ENCODE peak calls at places on chromosomes 3 and 15, in seven cellular contexts. R is A549, B is SK-N-SH, H is HCT116, Y is K562, E is HepG2, U is GM12878. S is an unnamed sample.

GRCh38 chr3:114108137-114108536 is 51.6 kb downstream of the QTRT2 start:
- DNase-seq in R (no peak), B (no peak), H (no peak), Y (no peak), E (no peak), U (no peak), S (no peak)

GRCh38 chr15:67064607-67065530 is 533 bp upstream of the SMAD3 start:
- DNase-seq in R (peak; percentile 79), B (no peak), H (no peak), Y (peak; percentile 95), E (peak; percentile 67), U (no peak), S (peak; percentile 81)

GRCh38 chr3:9970020-9970652 is 16.5 kb downstream of the EMC3 start:
- DNase-seq in R (peak; percentile 55), B (no peak), H (no peak), Y (no peak), E (no peak), U (no peak), S (no peak)

GRCh38 chr15:88512606-88513005 is 33.9 kb downstream of the DET1 start:
- DNase-seq in R (no peak), B (no peak), H (no peak), Y (no peak), E (no peak), U (no peak), S (no peak)

GRCh38 chr3:102354818-102355515 is 79.8 kb upstream of the ZPLD1 start:
- DNase-seq in R (peak; percentile 47), B (no peak), H (peak; percentile 12), Y (no peak), E (no peak), U (no peak), S (no peak)

GRCh38 chr15:29452881-29453731 is 183.5 kb upstream of the NSMCE3 start:
- DNase-seq in R (no peak), B (no peak), H (peak; percentile 29), Y (no peak), E (no peak), U (no peak), S (peak; percentile 25)

GRCh38 chr15:91124155-91124554 is 24.1 kb downstream of the SV2B start:
- DNase-seq in R (no peak), B (no peak), H (no peak), Y (no peak), E (no peak), U (no peak), S (peak; percentile 48)

GRCh38 chr3:167057586-167057985 is 322.5 kb downstream of the ZBBX start:
- DNase-seq in R (no peak), B (no peak), H (no peak), Y (no peak), E (no peak), U (no peak), S (no peak)

GRCh38 chr3:133930341-133930933 is 34.8 kb upstream of the RAB6B start:
- DNase-seq in R (peak; percentile 58), B (peak; percentile 67), H (peak; percentile 41), Y (peak; percentile 30), E (peak; percentile 25), U (no peak), S (peak; percentile 82)

GRCh38 chr3:43638594-43639447 is 17.0 kb upstream of the ANO10 start:
- DNase-seq in R (peak; percentile 54), B (no peak), H (peak; percentile 58), Y (peak; percentile 68), E (no peak), U (no peak), S (peak; percentile 56)

GRCh38 chr3:107987036-107987557 is 103.7 kb downstream of the CD47 start:
- DNase-seq in R (peak; percentile 83), B (peak; percentile 59), H (peak; percentile 24), Y (no peak), E (peak; percentile 46), U (no peak), S (no peak)

GRCh38 chr3:98557324-98558010 is 25.7 kb downstream of the GPR15 start:
- DNase-seq in R (no peak), B (no peak), H (no peak), Y (no peak), E (no peak), U (peak; percentile 89), S (no peak)

GRCh38 chr15:98518823-98519561 is 129.3 kb upstream of the IGF1R start:
- DNase-seq in R (peak; percentile 85), B (peak; percentile 79), H (peak; percentile 54), Y (peak; percentile 75), E (peak; percentile 67), U (no peak), S (peak; percentile 94)

GRCh38 chr3:111669926-111670630 is 74.9 kb upstream of the ZBED2 start:
- DNase-seq in R (no peak), B (no peak), H (no peak), Y (no peak), E (no peak), U (no peak), S (no peak)

GRCh38 chr15:42608110-42608531 is 32.7 kb downstream of the STARD9 start:
- DNase-seq in R (no peak), B (no peak), H (no peak), Y (no peak), E (no peak), U (peak; percentile 71), S (no peak)

DNA sequence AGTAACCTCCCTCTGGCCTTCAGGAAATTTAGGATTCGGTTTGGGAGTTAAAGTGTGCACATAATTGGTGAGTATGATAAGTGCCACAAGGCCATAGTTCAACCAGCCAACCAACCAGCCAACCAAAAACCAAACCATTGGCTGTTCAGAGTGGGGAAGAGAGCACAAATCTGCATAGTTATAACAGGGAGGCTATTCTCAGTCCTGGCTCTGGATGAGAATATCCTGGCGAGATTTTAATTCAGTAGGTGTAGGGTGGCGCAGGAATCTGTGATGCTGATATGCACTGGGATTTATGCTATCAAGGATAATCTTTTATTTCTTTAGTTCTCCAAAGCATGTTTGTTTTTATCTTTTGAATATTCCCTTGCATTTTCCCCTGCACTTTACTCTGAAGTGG is 49.1 kb downstream of the AKAP13 start:
- DNase-seq in R (no peak), B (no peak), H (no peak), Y (no peak), E (no peak), U (no peak), S (no peak)
- TF ChIP-seq REST in R (no peak), B (no peak), H (no peak), Y (no peak), E (no peak), U (no peak), S (no peak)

DNA sequence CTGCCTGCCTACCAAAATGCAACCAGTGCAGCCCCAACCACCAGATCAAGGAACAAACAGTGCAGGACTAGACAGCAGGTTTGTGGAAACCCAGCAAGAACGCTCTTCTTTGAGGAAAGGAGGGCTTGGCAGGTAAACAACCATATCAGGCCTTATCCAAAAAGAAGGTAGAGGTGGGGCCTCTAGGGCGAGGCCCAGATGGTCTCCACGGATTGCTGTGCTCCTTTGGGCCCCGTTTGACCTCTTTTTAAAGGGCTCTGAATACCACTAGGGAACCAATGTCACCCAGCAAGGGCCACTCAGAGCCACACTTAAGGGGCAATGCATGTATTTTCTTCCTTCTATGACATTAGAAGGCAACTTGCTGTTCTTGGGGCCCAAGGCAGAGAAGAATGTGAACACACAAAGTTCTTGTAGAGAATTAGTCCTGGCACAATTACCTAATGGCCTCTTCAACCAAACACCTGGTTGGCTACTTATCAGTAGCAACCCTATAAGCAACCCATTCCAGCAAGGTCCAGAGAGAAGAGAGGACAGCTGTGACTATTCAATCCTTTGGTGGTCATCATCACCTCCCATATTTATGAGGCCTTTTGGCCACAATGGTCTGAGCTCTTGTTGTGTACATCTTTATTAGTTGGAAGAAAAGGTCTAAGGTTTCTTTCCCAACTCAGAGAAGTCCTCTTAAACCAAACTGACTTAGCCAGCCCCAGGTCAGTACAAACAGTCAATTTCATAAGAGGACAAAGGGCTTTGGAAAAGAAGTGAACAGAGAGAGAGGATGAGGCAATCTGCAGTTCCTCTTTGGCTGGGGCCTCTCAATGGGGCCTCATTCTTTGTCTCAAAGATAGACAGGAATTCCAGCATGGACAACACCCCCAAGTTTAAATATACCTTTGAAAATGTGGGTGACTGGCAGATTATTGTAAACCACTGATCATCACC is 36.0 kb downstream of the FOXP1 start:
- DNase-seq in R (peak; percentile 10), B (no peak), H (no peak), Y (peak; percentile 21), E (peak; percentile 90), U (no peak), S (no peak)
- H3K4me2 ChIP-seq in R (peak overlapping the region; percentile 39), B (no peak overlapping the region), H (no peak overlapping the region), Y (peak overlapping the region; percentile 18), E (peak overlapping the region; percentile 39), U (no peak overlapping the region), S (no peak overlapping the region)

GRCh38 chr3:41749988-41750387 is 211.9 kb downstream of the ULK4 start:
- DNase-seq in R (no peak), B (no peak), H (no peak), Y (no peak), E (no peak), U (no peak), S (no peak)

GRCh38 chr3:41746215-41746614 is 215.7 kb downstream of the ULK4 start:
- DNase-seq in R (no peak), B (no peak), H (no peak), Y (no peak), E (no peak), U (no peak), S (no peak)

GRCh38 chr3:41753651-41754050 is 208.3 kb downstream of the ULK4 start:
- DNase-seq in R (no peak), B (no peak), H (no peak), Y (no peak), E (no peak), U (no peak), S (no peak)

DNA sequence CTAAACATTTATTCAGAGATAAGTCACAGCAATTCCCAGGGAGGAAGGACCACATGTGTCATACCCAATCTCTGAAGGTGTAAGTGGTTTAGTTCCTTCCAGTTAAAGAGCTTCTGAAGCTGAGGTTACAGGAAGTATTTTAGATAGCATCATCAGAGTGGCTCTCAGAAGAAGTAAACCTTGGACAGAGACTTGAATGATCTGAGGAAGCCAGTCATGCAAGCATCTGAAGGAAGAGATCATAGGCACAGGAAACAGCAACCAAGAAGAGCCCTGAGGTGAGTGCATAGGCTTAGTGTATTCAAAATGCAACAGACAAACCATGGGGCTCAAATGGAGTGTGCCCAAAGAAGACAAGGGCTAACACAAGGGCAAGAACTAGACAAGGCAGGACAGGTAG is 210.3 kb downstream of the ULK4 start:
- DNase-seq in R (no peak), B (no peak), H (no peak), Y (no peak), E (no peak), U (no peak), S (no peak)
- TF ChIP-seq REST in R (no peak), B (no peak), H (no peak), Y (no peak), E (no peak), U (no peak), S (no peak)

DNA sequence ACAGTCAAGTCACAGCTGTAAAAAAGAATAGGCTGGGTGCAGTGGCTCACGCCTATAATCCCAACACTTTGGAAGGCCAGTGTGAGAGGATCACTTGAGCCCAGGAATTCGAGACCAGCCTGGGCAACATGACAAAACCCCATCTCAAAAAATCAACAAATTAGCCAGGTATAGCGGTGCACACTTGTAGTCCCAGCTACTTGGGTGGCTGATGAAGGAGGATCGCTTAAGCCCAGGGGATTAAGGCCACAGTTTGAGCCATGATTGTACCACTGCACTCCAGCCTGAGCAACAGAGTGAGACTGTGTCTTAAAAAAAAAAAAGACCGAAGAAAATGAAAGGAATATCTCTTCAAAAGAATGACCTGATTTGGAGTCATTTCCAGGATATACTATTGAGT is 6.6 kb downstream of the HERC1 start:
- DNase-seq in R (no peak), B (no peak), H (no peak), Y (no peak), E (no peak), U (no peak), S (no peak)
- H3K4me2 ChIP-seq in R (no peak overlapping the region), B (no peak overlapping the region), H (no peak overlapping the region), Y (peak overlapping the region; percentile 54), E (no peak overlapping the region), U (peak overlapping the region; percentile 7), S (no peak overlapping the region)

S was measured in GM23338.